ENCODE peak calls at places on chromosomes 3 and 15, in six cellular contexts. N is left ventricle myocardium inferior, T is fibroblast of the aortic adventitia, C is upper lobe of left lung, G is A549, K is H9. B is an unnamed sample.

GRCh38 chr3:160677459-160677901 is 520 bp downstream of the ARL14 start:
- DNase-seq in N (no peak), T (no peak), C (no peak), G (peak), K (no peak), B (no peak)

GRCh38 chr3:72413228-72413627 is 435.0 kb downstream of the SHQ1 start:
- DNase-seq in N (no peak), T (peak), C (no peak), G (no peak), K (no peak), B (no peak)

GRCh38 chr3:114827495-114827894 is 319.6 kb downstream of the ZBTB20 start:
- DNase-seq in N (no peak), T (peak), C (no peak), G (peak), K (no peak), B (no peak)

GRCh38 chr3:99114565-99115291 is 213.2 kb upstream of the DCBLD2 start:
- DNase-seq in N (no peak), T (peak), C (no peak), G (no peak), K (peak), B (no peak)

GRCh38 chr3:190718691-190719090 is 143.8 kb downstream of the GMNC start:
- DNase-seq in N (no peak), T (peak), C (no peak), G (no peak), K (no peak), B (no peak)

GRCh38 chr15:100669260-100669659 is 66.9 kb downstream of the ASB7 start:
- DNase-seq in N (no peak), T (no peak), C (no peak), G (no peak), K (peak), B (no peak)

GRCh38 chr3:51873876-51874275 is 1.5 kb downstream of the IQCF5 start:
- DNase-seq in N (no peak), T (no peak), C (no peak), G (no peak), K (no peak), B (no peak)

GRCh38 chr15:101456079-101456791 is 33.3 kb downstream of the PCSK6 start:
- DNase-seq in N (no peak), T (no peak), C (no peak), G (no peak), K (no peak), B (no peak)

GRCh38 chr3:42693530-42693930 is 8.2 kb downstream of the KLHL40 start:
- DNase-seq in N (no peak), T (no peak), C (peak), G (no peak), K (no peak), B (no peak)

GRCh38 chr15:41017051-41017735 is 63.9 kb downstream of the CHAC1 start:
- DNase-seq in N (no peak), T (no peak), C (no peak), G (no peak), K (no peak), B (no peak)

GRCh38 chr15:41019174-41019573 is 65.9 kb downstream of the CHAC1 start:
- DNase-seq in N (no peak), T (no peak), C (no peak), G (no peak), K (no peak), B (no peak)

GRCh38 chr15:41020311-41020710 is 67.0 kb downstream of the CHAC1 start:
- DNase-seq in N (no peak), T (no peak), C (no peak), G (no peak), K (no peak), B (no peak)

GRCh38 chr15:41020829-41021228 is 67.6 kb downstream of the CHAC1 start:
- DNase-seq in N (no peak), T (no peak), C (no peak), G (no peak), K (no peak), B (no peak)

GRCh38 chr15:41018534-41018933 is 65.3 kb downstream of the CHAC1 start:
- DNase-seq in N (no peak), T (peak), C (peak), G (no peak), K (no peak), B (no peak)
- TF ChIP-seq CTCF in N (peak), T (peak), C (peak), G (no peak), K (peak), B (no peak)

GRCh38 chr3:5006755-5007202 is 27.5 kb downstream of the BHLHE40 start:
- DNase-seq in N (no peak), T (no peak), C (peak), G (no peak), K (no peak), B (peak)
- TF ChIP-seq CTCF in N (no peak), T (no peak), C (no peak), G (no peak), K (no peak), B (no peak)

DNA sequence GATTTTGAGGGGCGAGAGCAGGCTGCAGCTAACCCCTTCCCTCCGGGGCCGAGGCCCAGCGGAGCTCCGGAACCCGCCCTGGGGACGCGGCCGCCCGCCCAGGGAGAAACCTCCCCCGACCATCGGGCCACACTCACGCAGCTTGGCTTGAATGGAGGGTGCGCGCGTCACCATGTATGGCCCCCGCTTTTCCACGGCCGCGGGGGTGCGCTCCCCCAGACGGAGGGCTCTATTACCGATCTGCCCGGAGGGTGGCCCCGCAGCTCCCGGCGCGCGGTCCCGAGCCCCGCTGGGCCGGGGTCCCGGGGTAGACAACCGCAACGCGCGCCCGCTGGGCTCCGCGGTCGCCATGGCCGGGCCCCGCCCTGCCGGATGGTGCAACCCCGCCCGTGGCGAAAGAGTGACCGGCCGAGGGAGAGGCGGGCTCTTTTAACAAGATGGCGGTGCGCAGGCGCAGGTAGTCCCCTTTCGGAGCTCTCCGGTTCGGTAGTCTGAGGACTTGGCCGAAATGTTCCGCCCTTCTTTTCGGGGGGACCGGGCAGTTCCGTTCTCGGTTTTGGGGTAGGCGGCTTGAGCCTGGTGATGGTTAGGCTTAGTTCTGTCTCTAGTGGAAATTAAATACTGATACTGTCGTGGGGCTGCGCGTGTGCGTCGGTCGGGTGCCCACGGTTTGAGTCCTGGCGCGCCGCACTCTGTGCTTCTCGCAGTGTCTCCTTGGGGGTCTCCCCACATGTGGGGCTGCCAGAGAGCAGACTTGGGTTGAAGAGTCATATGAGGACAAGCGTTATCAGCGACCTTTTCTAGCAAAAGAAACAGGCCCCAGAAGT is at the start of gene FAM219B:
- DNase-seq in N (peak), T (peak), C (peak), G (peak), K (peak), B (peak)
- TF ChIP-seq CTCF in N (no peak), T (no peak), C (no peak), G (no peak), K (no peak), B (no peak)

GRCh38 chr3:46372492-46373359 is 2.0 kb downstream of the CCR5 start:
- DNase-seq in N (no peak), T (peak), C (peak), G (no peak), K (no peak), B (no peak)
- TF ChIP-seq CTCF in N (peak), T (peak), C (peak), G (peak), K (peak), B (no peak)

DNA sequence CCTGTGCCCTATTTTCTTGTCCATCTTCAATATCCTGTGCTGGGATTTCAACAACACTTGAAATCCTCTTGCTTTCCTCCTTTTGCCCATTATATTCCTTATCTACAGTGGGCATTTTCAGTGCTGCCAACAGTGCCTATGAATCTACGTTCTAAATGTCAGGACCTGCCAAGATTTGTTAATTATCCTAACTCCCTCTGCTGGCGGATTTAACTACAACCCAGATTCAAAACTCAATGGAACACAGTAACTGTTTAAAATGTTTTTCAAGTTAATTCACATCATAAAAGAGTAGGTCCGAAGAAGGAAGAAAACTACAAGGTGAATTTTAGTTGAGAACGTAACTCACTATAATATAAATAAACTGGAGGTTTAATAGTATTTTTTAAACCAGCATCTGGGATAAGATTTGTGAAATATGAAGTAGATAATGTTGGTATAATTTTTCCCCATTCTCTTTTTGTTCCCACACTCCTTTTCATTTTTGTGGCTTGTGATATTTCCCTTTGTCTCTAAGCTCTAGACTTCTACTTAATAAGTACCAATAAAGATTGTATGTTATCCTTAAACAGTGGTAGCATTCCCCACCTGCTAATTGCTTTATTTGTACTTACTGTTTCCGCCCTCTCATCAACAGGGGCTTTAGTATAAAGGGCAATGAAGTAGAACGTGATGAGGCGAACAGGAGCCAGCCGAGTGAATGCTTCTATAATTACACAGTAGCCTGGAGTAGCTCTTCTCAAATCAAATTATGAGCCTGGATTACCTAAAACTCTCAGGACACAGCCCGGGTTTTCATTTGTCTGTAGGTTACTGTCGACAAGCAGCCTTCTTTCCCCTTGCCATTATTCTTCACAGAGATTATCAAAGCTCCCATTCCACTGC is 302.5 kb upstream of the ATP11B start:
- DNase-seq in N (no peak), T (peak), C (no peak), G (peak), K (no peak), B (no peak)
- TF ChIP-seq CTCF in N (peak), T (no peak), C (peak), G (peak), K (peak), B (no peak)

GRCh38 chr3:174387736-174388135 is 471.4 kb upstream of the NAALADL2 start:
- DNase-seq in N (no peak), T (no peak), C (no peak), G (no peak), K (no peak), B (no peak)
- TF ChIP-seq CTCF in N (no peak), T (no peak), C (no peak), G (no peak), K (no peak), B (no peak)

DNA sequence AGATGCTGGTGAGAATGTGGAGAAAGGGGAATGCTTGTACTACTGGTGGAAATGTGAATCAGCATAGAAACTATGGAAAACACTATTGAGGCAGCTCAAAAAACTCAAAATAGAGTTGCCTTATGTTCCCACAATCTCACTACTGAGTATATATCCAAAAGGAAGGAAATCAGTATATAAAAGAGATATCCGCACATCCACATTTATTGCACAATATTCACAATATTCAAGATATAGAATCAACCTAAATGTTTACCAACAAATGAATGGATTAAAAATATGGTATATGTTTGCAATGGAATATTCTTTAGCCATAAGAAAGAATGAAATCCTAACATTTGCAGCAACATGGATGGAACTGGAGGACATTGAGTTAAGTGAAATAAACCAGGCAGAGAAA is 686.8 kb downstream of the OTOL1 start:
- DNase-seq in N (no peak), T (no peak), C (no peak), G (no peak), K (no peak), B (no peak)
- TF ChIP-seq CTCF in N (no peak), T (no peak), C (no peak), G (no peak), K (no peak), B (no peak)

B was measured in activated B cell treated with CpG ODN at 0.5 μM for 24 hours.